ENCODE peak calls at places on chromosomes 13 and 19, in five cellular contexts. One of them, this sample, is unnamed.

GRCh38 chr13:44969858-44970484 is 19.3 kb downstream of the NUFIP1 start:
- DNase-seq in choroid plexus epithelial cell: peak
- DNase-seq in cardiac fibroblast: peak
- DNase-seq in RWPE1: peak
- DNase-seq in mammary epithelial cell: peak
- DNase-seq in this sample: no peak

GRCh38 chr19:10655457-10656312 is 1.5 kb downstream of the ILF3 start:
- DNase-seq in choroid plexus epithelial cell: peak
- DNase-seq in cardiac fibroblast: peak
- DNase-seq in RWPE1: no peak
- DNase-seq in mammary epithelial cell: peak
- DNase-seq in this sample: no peak

GRCh38 chr13:40818926-40819325 is 29.5 kb downstream of the SLC25A15 start:
- DNase-seq in choroid plexus epithelial cell: no peak
- DNase-seq in cardiac fibroblast: no peak
- DNase-seq in RWPE1: no peak
- DNase-seq in mammary epithelial cell: no peak
- DNase-seq in this sample: no peak

GRCh38 chr13:41344358-41344757 is 33.3 kb downstream of the NAA16 start:
- DNase-seq in choroid plexus epithelial cell: no peak
- DNase-seq in cardiac fibroblast: no peak
- DNase-seq in RWPE1: no peak
- DNase-seq in mammary epithelial cell: no peak
- DNase-seq in this sample: no peak

GRCh38 chr19:50330365-50331078 is 1.3 kb upstream of the KCNC3 start:
- DNase-seq in choroid plexus epithelial cell: peak
- DNase-seq in cardiac fibroblast: peak
- DNase-seq in RWPE1: peak
- DNase-seq in mammary epithelial cell: no peak
- DNase-seq in this sample: peak

GRCh38 chr13:51764184-51765141 is 39.5 kb downstream of the DHRS12 start:
- DNase-seq in choroid plexus epithelial cell: peak
- DNase-seq in cardiac fibroblast: peak
- DNase-seq in RWPE1: no peak
- DNase-seq in mammary epithelial cell: no peak
- DNase-seq in this sample: peak

GRCh38 chr19:55526216-55527196 is 10.4 kb downstream of the SBK2 start:
- DNase-seq in choroid plexus epithelial cell: peak
- DNase-seq in cardiac fibroblast: peak
- DNase-seq in RWPE1: no peak
- DNase-seq in mammary epithelial cell: no peak
- DNase-seq in this sample: no peak

GRCh38 chr19:11821474-11821873 is 7.4 kb downstream of the ZNF440 start:
- DNase-seq in choroid plexus epithelial cell: peak
- DNase-seq in cardiac fibroblast: peak
- DNase-seq in RWPE1: no peak
- DNase-seq in mammary epithelial cell: no peak
- DNase-seq in this sample: peak

GRCh38 chr13:72383646-72384045 is 343.8 kb downstream of the MZT1 start:
- DNase-seq in choroid plexus epithelial cell: no peak
- DNase-seq in cardiac fibroblast: no peak
- DNase-seq in RWPE1: no peak
- DNase-seq in mammary epithelial cell: no peak
- DNase-seq in this sample: no peak

GRCh38 chr13:76823969-76824368 is 62.2 kb downstream of the KCTD12 start:
- DNase-seq in choroid plexus epithelial cell: no peak
- DNase-seq in cardiac fibroblast: no peak
- DNase-seq in RWPE1: no peak
- DNase-seq in mammary epithelial cell: no peak
- DNase-seq in this sample: no peak

GRCh38 chr19:7888826-7889217 is 512 bp downstream of the LRRC8E start:
- DNase-seq in choroid plexus epithelial cell: no peak
- DNase-seq in cardiac fibroblast: no peak
- DNase-seq in RWPE1: no peak
- DNase-seq in mammary epithelial cell: no peak
- DNase-seq in this sample: no peak

GRCh38 chr13:32246468-32246867 is 68.7 kb downstream of the ZAR1L start:
- DNase-seq in choroid plexus epithelial cell: peak
- DNase-seq in cardiac fibroblast: peak
- DNase-seq in RWPE1: peak
- DNase-seq in mammary epithelial cell: peak
- DNase-seq in this sample: peak

GRCh38 chr19:13127811-13128575 is 9.9 kb downstream of the NACC1 start:
- DNase-seq in choroid plexus epithelial cell: no peak
- DNase-seq in cardiac fibroblast: no peak
- DNase-seq in RWPE1: no peak
- DNase-seq in mammary epithelial cell: no peak
- DNase-seq in this sample: no peak

GRCh38 chr19:11422163-11423068 is 3.3 kb upstream of the RGL3 start:
- DNase-seq in choroid plexus epithelial cell: peak
- DNase-seq in cardiac fibroblast: peak
- DNase-seq in RWPE1: peak
- DNase-seq in mammary epithelial cell: peak
- DNase-seq in this sample: peak

GRCh38 chr13:83709751-83710515 is 172.3 kb downstream of the SLITRK1 start:
- DNase-seq in choroid plexus epithelial cell: no peak
- DNase-seq in cardiac fibroblast: no peak
- DNase-seq in RWPE1: peak
- DNase-seq in mammary epithelial cell: peak
- DNase-seq in this sample: no peak

GRCh38 chr13:35470671-35471465 is 5.6 kb downstream of the MAB21L1 start:
- DNase-seq in choroid plexus epithelial cell: peak
- DNase-seq in cardiac fibroblast: peak
- DNase-seq in RWPE1: no peak
- DNase-seq in mammary epithelial cell: no peak
- DNase-seq in this sample: no peak

GRCh38 chr19:55178781-55179569 is 1.1 kb downstream of the SYT5 start:
- DNase-seq in choroid plexus epithelial cell: peak
- DNase-seq in cardiac fibroblast: peak
- DNase-seq in RWPE1: peak
- DNase-seq in mammary epithelial cell: peak
- DNase-seq in this sample: peak

GRCh38 chr13:100392709-100393630 is 195.6 kb downstream of the GGACT start:
- DNase-seq in choroid plexus epithelial cell: peak
- DNase-seq in cardiac fibroblast: peak
- DNase-seq in RWPE1: peak
- DNase-seq in mammary epithelial cell: peak
- DNase-seq in this sample: peak

GRCh38 chr19:53947624-53948023 is 15.1 kb upstream of the CACNG8 start:
- DNase-seq in choroid plexus epithelial cell: no peak
- DNase-seq in cardiac fibroblast: peak
- DNase-seq in RWPE1: no peak
- DNase-seq in mammary epithelial cell: no peak
- DNase-seq in this sample: no peak

GRCh38 chr13:50521750-50522149 is 321.7 kb downstream of the DLEU7 start:
- DNase-seq in choroid plexus epithelial cell: peak
- DNase-seq in cardiac fibroblast: peak
- DNase-seq in RWPE1: no peak
- DNase-seq in mammary epithelial cell: no peak
- DNase-seq in this sample: no peak

GRCh38 chr13:29681859-29682258 is 86.4 kb upstream of the SLC7A1 start:
- DNase-seq in choroid plexus epithelial cell: no peak
- DNase-seq in cardiac fibroblast: no peak
- DNase-seq in RWPE1: no peak
- DNase-seq in mammary epithelial cell: no peak
- DNase-seq in this sample: no peak

GRCh38 chr13:110711778-110712070 is 1.8 kb upstream of the ING1 start:
- DNase-seq in choroid plexus epithelial cell: no peak
- DNase-seq in cardiac fibroblast: peak
- DNase-seq in RWPE1: no peak
- DNase-seq in mammary epithelial cell: no peak
- DNase-seq in this sample: no peak

GRCh38 chr19:756232-756631 is 5.3 kb downstream of the MISP start:
- DNase-seq in choroid plexus epithelial cell: peak
- DNase-seq in cardiac fibroblast: peak
- DNase-seq in RWPE1: peak
- DNase-seq in mammary epithelial cell: peak
- DNase-seq in this sample: peak

GRCh38 chr13:44763604-44764311 is 187.6 kb upstream of the TSC22D1 start:
- DNase-seq in choroid plexus epithelial cell: peak
- DNase-seq in cardiac fibroblast: no peak
- DNase-seq in RWPE1: no peak
- DNase-seq in mammary epithelial cell: peak
- DNase-seq in this sample: no peak

GRCh38 chr19:55132453-55133129 is 15.2 kb upstream of the PPP1R12C start:
- DNase-seq in choroid plexus epithelial cell: no peak
- DNase-seq in cardiac fibroblast: no peak
- DNase-seq in RWPE1: no peak
- DNase-seq in mammary epithelial cell: no peak
- DNase-seq in this sample: no peak

GRCh38 chr19:54424201-54424600 is 8.9 kb downstream of the TTYH1 start:
- DNase-seq in choroid plexus epithelial cell: no peak
- DNase-seq in cardiac fibroblast: no peak
- DNase-seq in RWPE1: no peak
- DNase-seq in mammary epithelial cell: no peak
- DNase-seq in this sample: no peak

GRCh38 chr13:40983269-40983668 is 35.8 kb downstream of the ELF1 start:
- DNase-seq in choroid plexus epithelial cell: peak
- DNase-seq in cardiac fibroblast: peak
- DNase-seq in RWPE1: no peak
- DNase-seq in mammary epithelial cell: no peak
- DNase-seq in this sample: no peak

GRCh38 chr13:24632382-24633121 is 47.7 kb upstream of the ATP12A start:
- DNase-seq in choroid plexus epithelial cell: no peak
- DNase-seq in cardiac fibroblast: peak
- DNase-seq in RWPE1: no peak
- DNase-seq in mammary epithelial cell: peak
- DNase-seq in this sample: no peak

GRCh38 chr19:1069009-1069779 is 2.2 kb downstream of the ARHGAP45 start:
- DNase-seq in choroid plexus epithelial cell: no peak
- DNase-seq in cardiac fibroblast: no peak
- DNase-seq in RWPE1: no peak
- DNase-seq in mammary epithelial cell: no peak
- DNase-seq in this sample: peak

GRCh38 chr13:50208826-50209335 is 193.6 kb downstream of the KCNRG start:
- DNase-seq in choroid plexus epithelial cell: peak
- DNase-seq in cardiac fibroblast: peak
- DNase-seq in RWPE1: no peak
- DNase-seq in mammary epithelial cell: peak
- DNase-seq in this sample: no peak

GRCh38 chr13:51518847-51519246 is 65.4 kb upstream of the WDFY2 start:
- DNase-seq in choroid plexus epithelial cell: no peak
- DNase-seq in cardiac fibroblast: peak
- DNase-seq in RWPE1: no peak
- DNase-seq in mammary epithelial cell: peak
- DNase-seq in this sample: peak

GRCh38 chr19:4873930-4874329 is 6.5 kb upstream of the PLIN3 start:
- DNase-seq in choroid plexus epithelial cell: no peak
- DNase-seq in cardiac fibroblast: no peak
- DNase-seq in RWPE1: no peak
- DNase-seq in mammary epithelial cell: no peak
- DNase-seq in this sample: no peak

GRCh38 chr19:48826606-48827020 is 9.7 kb downstream of the HSD17B14 start:
- DNase-seq in choroid plexus epithelial cell: no peak
- DNase-seq in cardiac fibroblast: no peak
- DNase-seq in RWPE1: no peak
- DNase-seq in mammary epithelial cell: no peak
- DNase-seq in this sample: no peak
- TF ChIP-seq CTCF in choroid plexus epithelial cell: peak
- TF ChIP-seq CTCF in cardiac fibroblast: peak
- TF ChIP-seq CTCF in RWPE1: no peak
- TF ChIP-seq CTCF in mammary epithelial cell: no peak
- TF ChIP-seq CTCF in this sample: no peak

DNA sequence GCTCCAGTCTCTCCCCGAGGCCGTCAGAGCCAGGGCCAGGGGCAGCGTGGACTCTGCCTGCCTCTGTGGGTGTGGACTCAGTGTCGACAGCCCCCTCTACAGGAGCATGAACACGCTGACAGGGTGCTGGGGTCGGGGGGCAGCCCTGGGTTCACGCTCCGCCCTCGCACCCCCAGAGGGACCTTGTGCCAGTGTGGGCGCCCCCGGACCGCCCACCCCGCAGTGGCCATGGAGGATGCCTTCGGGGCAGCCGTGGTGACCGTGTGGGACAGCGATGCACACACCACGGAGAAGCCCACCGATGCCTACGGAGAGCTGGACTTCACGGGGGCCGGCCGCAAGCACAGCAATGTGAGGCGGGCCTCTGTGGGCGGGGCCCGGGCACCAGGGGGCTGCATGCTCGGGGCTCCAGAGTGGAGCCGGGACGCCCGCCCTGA is 8.3 kb downstream of the TRPM4 start:
- DNase-seq in choroid plexus epithelial cell: no peak
- DNase-seq in cardiac fibroblast: no peak
- DNase-seq in RWPE1: no peak
- DNase-seq in mammary epithelial cell: no peak
- DNase-seq in this sample: no peak
- TF ChIP-seq CTCF in choroid plexus epithelial cell: peak
- TF ChIP-seq CTCF in cardiac fibroblast: no peak
- TF ChIP-seq CTCF in RWPE1: no peak
- TF ChIP-seq CTCF in mammary epithelial cell: no peak
- TF ChIP-seq CTCF in this sample: no peak

GRCh38 chr19:17954401-17954800 is 12.5 kb upstream of the KCNN1 start:
- DNase-seq in choroid plexus epithelial cell: no peak
- DNase-seq in cardiac fibroblast: no peak
- DNase-seq in RWPE1: no peak
- DNase-seq in mammary epithelial cell: no peak
- DNase-seq in this sample: no peak
- TF ChIP-seq CTCF in choroid plexus epithelial cell: no peak
- TF ChIP-seq CTCF in cardiac fibroblast: no peak
- TF ChIP-seq CTCF in RWPE1: no peak
- TF ChIP-seq CTCF in mammary epithelial cell: no peak
- TF ChIP-seq CTCF in this sample: no peak

GRCh38 chr13:36850790-36851438 is 31.9 kb downstream of the RFXAP start:
- DNase-seq in choroid plexus epithelial cell: peak
- DNase-seq in cardiac fibroblast: peak
- DNase-seq in RWPE1: no peak
- DNase-seq in mammary epithelial cell: no peak
- DNase-seq in this sample: peak

GRCh38 chr13:36847541-36848045 is 28.6 kb downstream of the RFXAP start:
- DNase-seq in choroid plexus epithelial cell: no peak
- DNase-seq in cardiac fibroblast: no peak
- DNase-seq in RWPE1: no peak
- DNase-seq in mammary epithelial cell: no peak
- DNase-seq in this sample: no peak

DNA sequence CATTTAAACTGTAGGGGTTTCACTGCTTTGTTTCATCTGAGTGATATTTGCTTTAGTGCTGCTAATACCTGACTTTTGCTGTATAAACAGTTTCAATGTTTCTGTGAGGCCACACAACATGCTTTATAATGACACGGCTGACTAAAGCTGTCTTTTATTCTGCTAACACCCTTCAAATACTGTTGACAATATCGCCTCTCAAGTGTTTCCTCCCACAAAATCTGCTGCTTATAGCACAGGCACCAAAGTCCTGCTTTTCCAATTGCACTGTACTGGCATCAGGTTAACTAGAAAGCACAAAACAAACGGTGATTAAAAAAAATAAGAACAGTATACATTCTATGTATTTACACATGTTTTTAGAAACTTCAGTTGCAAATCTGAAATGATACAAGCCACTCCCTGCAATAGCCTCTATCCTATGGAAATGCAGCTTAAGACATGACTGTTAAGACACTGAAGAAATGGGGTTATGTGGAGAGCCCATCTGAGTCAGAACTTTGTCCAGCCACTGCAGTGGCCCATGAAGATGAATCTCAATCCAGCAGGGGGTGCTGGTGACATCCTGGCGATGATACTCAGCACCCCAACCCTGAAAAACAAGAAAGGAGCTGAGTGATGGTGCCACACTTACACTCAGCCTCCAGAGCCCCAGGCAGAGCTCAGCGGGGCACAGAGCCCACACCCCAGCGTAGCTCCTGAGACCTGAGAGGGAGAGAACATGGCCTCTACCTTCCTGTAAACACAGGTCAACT is 29.4 kb downstream of the RFXAP start:
- DNase-seq in choroid plexus epithelial cell: peak
- DNase-seq in cardiac fibroblast: peak
- DNase-seq in RWPE1: no peak
- DNase-seq in mammary epithelial cell: no peak
- DNase-seq in this sample: peak
- TF ChIP-seq CTCF in choroid plexus epithelial cell: peak
- TF ChIP-seq CTCF in cardiac fibroblast: no peak
- TF ChIP-seq CTCF in RWPE1: no peak
- TF ChIP-seq CTCF in mammary epithelial cell: no peak
- TF ChIP-seq CTCF in this sample: no peak

This sample was measured in activated CD8-positive, alpha-beta T cell treated with anti-CD3 and anti-CD28 coated beads for 36 hours.